ENCODE peak calls at places on chromosomes 3 and 15, in eight cellular contexts. D, M, T, S, Q, U, H and P are unnamed samples.

GRCh38 chr3:73772076-73772475 is 147.3 kb upstream of the PDZRN3 start:
- DNase-seq in D (no peak), M (no peak), T (no peak), S (no peak), Q (no peak), U (no peak), H (no peak), P (no peak)

GRCh38 chr15:53787349-53787748 is 27.9 kb upstream of the WDR72 start:
- DNase-seq in D (no peak), M (no peak), T (no peak), S (no peak), Q (no peak), U (no peak), H (no peak), P (no peak)

GRCh38 chr3:111961461-111962269 is 17.2 kb upstream of the ABHD10 start:
- DNase-seq in D (no peak), M (no peak), T (no peak), S (no peak), Q (no peak), U (no peak), H (no peak), P (no peak)

GRCh38 chr15:60408438-60409105 is 10.8 kb upstream of the ANXA2 start:
- DNase-seq in D (no peak), M (peak; percentile 81), T (no peak), S (no peak), Q (no peak), U (no peak), H (peak; percentile 98), P (no peak)

GRCh38 chr3:146160964-146161724 is at the start of gene PLOD2:
- DNase-seq in D (peak; percentile 92), M (peak; percentile 93), T (peak; percentile 63), S (no peak), Q (peak; percentile 66), U (peak; percentile 92), H (peak; percentile 81), P (peak; percentile 86)

GRCh38 chr3:13709706-13710105 is 160.8 kb downstream of the FBLN2 start:
- DNase-seq in D (no peak), M (no peak), T (no peak), S (peak; percentile 1), Q (no peak), U (peak; percentile 18), H (no peak), P (no peak)

GRCh38 chr3:32616267-32616962 is 45.8 kb upstream of the DYNC1LI1 start:
- DNase-seq in D (no peak), M (no peak), T (no peak), S (no peak), Q (no peak), U (no peak), H (peak; percentile 35), P (no peak)

GRCh38 chr15:40388941-40389823 is 6.7 kb downstream of the KNSTRN start:
- DNase-seq in D (no peak), M (no peak), T (no peak), S (no peak), Q (no peak), U (no peak), H (peak; percentile 53), P (peak; percentile 47)

GRCh38 chr15:84810073-84810840 is 6.9 kb upstream of the ALPK3 start:
- DNase-seq in D (no peak), M (peak; percentile 51), T (no peak), S (no peak), Q (no peak), U (no peak), H (no peak), P (no peak)

GRCh38 chr3:136916200-136916599 is 41.6 kb upstream of the IL20RB start:
- DNase-seq in D (no peak), M (no peak), T (no peak), S (no peak), Q (no peak), U (no peak), H (no peak), P (no peak)